ENCODE peak calls at places on chromosomes 4 and X, in five cellular contexts. K, T, I, L and S are unnamed samples.

GRCh38 chr4:107519057-107519456 is 201.0 kb downstream of the PAPSS1 start:
- DNase-seq in K (peak), I (peak), L (no peak), T (peak), S (no peak)

GRCh38 chrX:138756234-138756633 is 44.7 kb upstream of the FGF13 start:
- DNase-seq in K (peak), L (peak), I (peak), T (no peak), S (peak)

GRCh38 chr4:21752616-21753015 is 196.0 kb downstream of the KCNIP4 start:
- DNase-seq in K (no peak), I (no peak), T (no peak), L (no peak), S (no peak)

GRCh38 chrX:22399793-22400192 is 127.1 kb downstream of the CBLL2 start:
- DNase-seq in K (peak), L (no peak), T (no peak), I (no peak), S (no peak)

GRCh38 chr4:39539026-39539690 is 11.9 kb upstream of the UGDH start:
- DNase-seq in I (no peak), K (no peak), L (no peak), T (no peak), S (no peak)

GRCh38 chr4:53589511-53589910 is 1.8 kb downstream of the LNX1 start:
- DNase-seq in I (no peak), K (no peak), L (no peak), T (no peak), S (no peak)

GRCh38 chrX:152926923-152927322 is 29.1 kb downstream of the ZNF185 start:
- DNase-seq in I (no peak), T (peak), L (no peak), K (no peak), S (no peak)

GRCh38 chrX:69025802-69026301 is 139.4 kb downstream of the PJA1 start:
- DNase-seq in I (no peak), K (no peak), T (no peak), L (no peak), S (no peak)

GRCh38 chr4:46459308-46459707 is 69.4 kb upstream of the GABRA2 start:
- DNase-seq in L (no peak), K (no peak), I (no peak), T (no peak), S (no peak)

GRCh38 chr4:4735136-4735754 is 124.2 kb upstream of the MSX1 start:
- DNase-seq in L (no peak), T (no peak), K (no peak), I (no peak), S (no peak)

GRCh38 chrX:18377802-18378201 is 23.3 kb upstream of the SCML2 start:
- DNase-seq in I (no peak), K (peak), T (peak), L (no peak), S (peak)

GRCh38 chr4:184400375-184400870 is 73.9 kb downstream of the IRF2 start:
- DNase-seq in T (no peak), K (peak), L (peak), I (no peak), S (no peak)

GRCh38 chrX:96464880-96465558 is 219.6 kb upstream of the DIAPH2 start:
- DNase-seq in T (no peak), K (no peak), I (no peak), L (no peak), S (no peak)

GRCh38 chr4:69093681-69094080 is 2.6 kb upstream of the UGT2B7 start:
- DNase-seq in I (no peak), L (no peak), K (no peak), T (no peak), S (no peak)

GRCh38 chr4:3223346-3223745 is 25.6 kb upstream of the MSANTD1 start:
- DNase-seq in L (no peak), K (no peak), I (no peak), T (no peak), S (no peak)

GRCh38 chr4:159395693-159396092 is 292.8 kb downstream of the RAPGEF2 start:
- DNase-seq in K (no peak), I (no peak), L (no peak), T (no peak), S (no peak)

GRCh38 chr4:136634121-136634520 is 898.2 kb downstream of the PCDH18 start:
- DNase-seq in I (no peak), L (no peak), T (no peak), K (no peak), S (no peak)

GRCh38 chr4:76212851-76213414 is 691 bp downstream of the SCARB2 start:
- DNase-seq in T (peak), K (peak), L (no peak), I (no peak), S (peak)

GRCh38 chrX:57929373-57929772 is 19.1 kb upstream of the ZXDA start:
- DNase-seq in L (no peak), T (peak), I (no peak), K (peak), S (peak)

GRCh38 chr4:180394307-180394706 is 1848.9 kb upstream of the TENM3 start:
- DNase-seq in L (no peak), I (no peak), K (no peak), T (no peak), S (no peak)

GRCh38 chrX:16187024-16187698 is 19.9 kb downstream of the MAGEB17 start:
- DNase-seq in L (no peak), K (no peak), T (no peak), I (no peak), S (no peak)

GRCh38 chr4:31058656-31059055 is 338.5 kb downstream of the PCDH7 start:
- DNase-seq in K (no peak), I (no peak), T (no peak), L (no peak), S (no peak)

GRCh38 chr4:1839306-1839705 is 16.6 kb downstream of the LETM1 start:
- DNase-seq in L (no peak), T (peak), I (no peak), K (no peak), S (no peak)

GRCh38 chr4:145234086-145234694 is 53.8 kb upstream of the OTUD4 start:
- DNase-seq in T (peak), L (no peak), K (peak), I (peak), S (peak)